ENCODE peak calls at places on chromosomes 5 and 9, in four cellular contexts. P is GM12878, A is IMR-90, H is K562. B is an unnamed sample.
A peak's percentile ranks its signal among the peaks of the same experiment; 100 is the strongest.

GRCh38 chr5:69000216-69000615 is 93.6 kb upstream of the SLC30A5 start:
- DNase-seq in H (no peak), P (no peak), A (no peak), B (no peak)

GRCh38 chr9:102237520-102237919 is 499.1 kb upstream of the GRIN3A start:
- DNase-seq in P (no peak), A (no peak), H (peak; percentile 11), B (no peak)

GRCh38 chr5:766666-767431 is 17.7 kb downstream of the ZDHHC11B start:
- DNase-seq in H (no peak), A (no peak), P (no peak), B (no peak)

GRCh38 chr9:6630502-6631206 is 14.9 kb downstream of the GLDC start:
- DNase-seq in H (no peak), A (no peak), P (peak; percentile 61), B (no peak)

GRCh38 chr5:142095035-142095434 is 13.5 kb upstream of the NDFIP1 start:
- DNase-seq in H (no peak), A (no peak), P (no peak), B (no peak)

GRCh38 chr5:119470105-119470763 is 17.9 kb downstream of the HSD17B4 start:
- DNase-seq in H (no peak), A (no peak), P (peak; percentile 50), B (no peak)

GRCh38 chr5:50853151-50853550 is 186.7 kb downstream of the PARP8 start:
- DNase-seq in P (peak; percentile 60), A (no peak), H (no peak), B (no peak)

GRCh38 chr9:122263699-122264349 is 816 bp downstream of the RBM18 start:
- DNase-seq in H (no peak), P (no peak), A (peak; percentile 13), B (peak; percentile 58)

GRCh38 chr5:179258001-179258921 is 87.0 kb downstream of the ADAMTS2 start:
- DNase-seq in A (no peak), H (no peak), P (no peak), B (no peak)

GRCh38 chr9:6008169-6008979 is 7.0 kb downstream of the RANBP6 start:
- DNase-seq in A (peak; percentile 99), H (peak; percentile 91), P (peak; percentile 88), B (peak; percentile 98)

GRCh38 chr5:63794296-63794695 is 167.9 kb downstream of the HTR1A start:
- DNase-seq in P (no peak), A (no peak), H (no peak), B (no peak)

GRCh38 chr5:142918959-142919635 is 148.9 kb downstream of the ARHGAP26 start:
- DNase-seq in A (no peak), H (no peak), P (no peak), B (no peak)

GRCh38 chr9:136182850-136183422 is 22.0 kb downstream of the LHX3 start:
- DNase-seq in P (no peak), A (no peak), H (no peak), B (no peak)

GRCh38 chr9:104694218-104694617 is at the start of gene OR13D1:
- DNase-seq in A (no peak), H (no peak), P (no peak), B (no peak)

GRCh38 chr9:70256123-70256551 is 2.6 kb upstream of the SMC5 start:
- DNase-seq in H (peak; percentile 55), P (no peak), A (peak; percentile 89), B (peak; percentile 39)

GRCh38 chr9:120109242-120109641 is 470.7 kb downstream of the CDK5RAP2 start:
- DNase-seq in H (peak; percentile 47), A (no peak), P (no peak), B (no peak)

GRCh38 chr5:172115541-172115982 is 72.5 kb downstream of the STK10 start:
- DNase-seq in P (no peak), H (no peak), A (no peak), B (no peak)

GRCh38 chr5:169448826-169449225 is 134.7 kb upstream of the SPDL1 start:
- DNase-seq in H (no peak), P (no peak), A (no peak), B (no peak)

GRCh38 chr5:120550358-120550757 is 86.3 kb downstream of the PRR16 start:
- DNase-seq in P (no peak), A (peak; percentile 32), H (no peak), B (no peak)

GRCh38 chr9:138082918-138083636 is 205.5 kb downstream of the CACNA1B start:
- DNase-seq in H (no peak), A (no peak), P (no peak), B (no peak)

DNA sequence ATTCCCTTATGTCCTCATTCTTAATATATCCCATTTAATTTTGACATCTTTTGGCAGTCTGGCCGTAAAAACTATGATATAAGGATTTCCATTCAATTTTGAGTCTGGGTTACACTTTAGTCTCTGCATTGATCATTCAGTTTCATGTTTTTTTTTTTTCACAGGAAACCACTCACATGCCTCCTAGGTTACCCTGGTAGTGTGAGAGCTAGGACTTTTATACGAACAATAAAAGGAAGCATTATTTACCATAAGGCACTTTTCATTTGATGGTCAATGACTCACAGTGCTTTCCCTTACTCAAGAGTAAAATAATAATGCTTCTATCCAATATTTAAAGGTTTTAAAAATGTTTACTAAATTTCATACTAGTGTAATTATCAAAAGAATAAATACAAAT is 16.4 kb upstream of the DMAC1 start:
- DNase-seq in H (no peak), P (no peak), A (no peak), B (peak; percentile 27)
- TF ChIP-seq FOS in H (no peak), P (no peak), A (no peak), B (no peak)

GRCh38 chr5:132233811-132234683 is 6.4 kb upstream of the P4HA2 start:
- DNase-seq in P (no peak), A (no peak), H (no peak), B (no peak)
- H2AFZ ChIP-seq in P (no peak overlapping the region), A (no peak overlapping the region), H (no peak overlapping the region), B (no peak overlapping the region)

DNA sequence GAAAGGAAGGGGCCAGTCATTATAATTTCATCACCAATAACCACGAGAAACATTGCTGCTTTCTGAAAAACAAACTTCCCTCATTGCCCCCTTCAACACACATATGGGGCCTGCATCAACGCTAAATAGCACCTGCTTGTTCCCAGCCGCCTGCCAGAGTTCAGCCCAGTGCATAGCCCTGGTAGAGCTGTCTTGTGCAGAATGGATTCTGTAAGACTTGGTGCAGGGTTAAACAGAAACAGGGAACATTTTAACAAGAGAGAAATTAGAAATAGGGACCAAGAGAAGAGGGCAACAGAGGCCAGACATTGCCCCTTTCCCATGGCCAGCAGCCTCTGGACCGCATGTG is 56.7 kb downstream of the UBE2QL1 start:
- DNase-seq in P (no peak), H (no peak), A (no peak), B (no peak)
- H3K4me1 ChIP-seq in P (no peaks in the 10 kb centered on the region), H (peaks cover 2% of the 10 kb centered on the region), A (no peaks in the 10 kb centered on the region), B (no peaks in the 10 kb centered on the region)

GRCh38 chr9:79166005-79166404 is 405.8 kb upstream of the TLE4 start:
- DNase-seq in P (no peak), A (peak; percentile 20), H (no peak), B (no peak)
- TF ChIP-seq FOS in P (no peak), A (no peak), H (no peak), B (no peak)

GRCh38 chr9:33082135-33082534 is 5.7 kb upstream of the SMU1 start:
- DNase-seq in P (no peak), A (no peak), H (no peak), B (peak; percentile 15)

GRCh38 chr9:33082538-33083326 is 6.3 kb upstream of the SMU1 start:
- DNase-seq in P (no peak), H (no peak), A (no peak), B (peak; percentile 91)

GRCh38 chr9:33076360-33077004 is at the start of gene SMU1:
- DNase-seq in A (peak; percentile 96), H (peak; percentile 94), P (peak; percentile 86), B (peak; percentile 99)

GRCh38 chr9:33081128-33081851 is 4.8 kb upstream of the SMU1 start:
- DNase-seq in P (peak; percentile 76), H (peak; percentile 79), A (peak; percentile 88), B (peak; percentile 95)

GRCh38 chr9:33080534-33080933 is 4.1 kb upstream of the SMU1 start:
- DNase-seq in H (no peak), A (no peak), P (no peak), B (no peak)
- H2AFZ ChIP-seq in H (peak overlapping the region; percentile 92), A (peak overlapping the region; percentile 70), P (no peak overlapping the region), B (no peak overlapping the region)

DNA sequence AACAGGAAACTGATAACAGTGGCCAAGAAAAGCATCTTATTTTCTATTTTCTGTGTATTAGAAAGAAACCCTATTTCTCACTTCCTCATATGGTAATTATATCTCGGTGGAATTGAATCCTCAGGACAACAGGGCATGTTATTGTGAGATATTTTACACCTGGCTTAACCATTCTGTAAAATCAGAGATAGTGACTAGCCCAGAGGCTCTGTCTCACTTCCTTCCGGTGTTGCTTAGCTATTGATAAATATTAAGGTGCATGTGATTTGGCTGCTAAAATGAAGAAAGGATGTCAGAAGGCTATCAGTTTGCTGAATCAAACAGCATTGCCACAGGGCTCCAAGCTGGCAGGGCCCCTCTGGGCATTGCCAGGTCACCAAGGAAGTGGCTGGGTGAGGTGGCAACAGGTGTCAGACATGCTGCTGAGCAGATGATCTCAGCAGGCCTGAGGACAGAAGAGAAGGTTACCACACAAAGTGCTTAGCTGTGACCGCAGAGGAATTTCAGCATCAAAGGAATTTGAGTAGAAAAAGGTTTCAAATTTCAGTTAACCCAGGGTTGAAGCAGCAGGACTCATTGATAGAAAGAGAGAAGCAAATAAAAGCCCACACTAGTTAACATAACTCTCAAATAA is 330.7 kb downstream of the PDE4D start:
- DNase-seq in H (no peak), P (peak; percentile 75), A (peak; percentile 33), B (peak; percentile 88)
- H3K4me1 ChIP-seq in H (no peaks in the 10 kb centered on the region), P (peaks cover 15% of the 10 kb centered on the region), A (no peaks in the 10 kb centered on the region), B (peaks cover 49% of the 10 kb centered on the region)

DNA sequence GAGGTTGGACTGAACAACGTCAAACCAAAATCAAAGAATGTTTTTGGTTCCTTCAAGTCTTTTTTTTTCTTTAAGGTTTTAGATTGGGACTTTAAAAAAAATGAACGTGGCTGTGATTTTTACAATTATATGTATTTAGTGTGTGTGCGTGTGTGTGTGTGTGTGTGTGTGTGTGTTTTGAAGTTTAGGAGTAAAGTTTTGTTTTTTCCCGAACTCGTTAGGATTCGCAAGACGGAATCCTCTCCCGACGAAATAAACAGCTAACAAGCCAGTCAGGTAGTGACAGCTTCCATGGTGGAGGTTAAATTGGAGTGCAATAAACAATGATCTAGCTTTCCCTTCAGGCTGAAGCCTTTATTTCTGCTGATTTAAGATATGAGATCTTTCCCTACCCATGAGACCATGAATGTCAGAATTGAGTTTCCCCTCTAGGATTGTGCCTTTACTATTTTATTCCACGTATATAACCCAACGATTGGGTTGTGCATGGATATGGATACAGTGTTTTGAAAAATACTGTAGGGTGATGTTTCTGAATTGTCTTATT is 1.2 kb downstream of the KIAA1958 start:
- DNase-seq in P (no peak), A (no peak), H (no peak), B (no peak)
- TF ChIP-seq FOS in P (no peak), A (no peak), H (no peak), B (no peak)

DNA sequence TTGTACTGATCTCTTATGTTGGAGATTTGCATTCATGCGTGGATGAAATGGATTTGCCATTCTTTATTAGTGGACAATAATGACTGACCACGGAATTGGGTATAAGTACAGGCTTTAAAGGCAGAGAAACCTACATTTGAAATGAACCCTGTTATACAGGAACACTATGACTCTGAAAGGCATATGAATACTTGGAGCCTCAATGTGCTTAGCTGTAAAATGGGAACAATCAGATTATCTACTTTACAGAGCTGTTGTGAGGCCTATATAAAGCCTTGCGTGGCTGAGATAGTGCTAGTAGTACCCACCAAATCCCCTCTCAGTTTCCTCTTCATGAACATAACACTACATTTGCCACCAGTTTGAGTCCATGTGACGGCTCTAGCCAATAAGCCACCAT is 18.9 kb upstream of the MGAT1 start:
- DNase-seq in P (no peak), A (no peak), H (no peak), B (no peak)
- H2AFZ ChIP-seq in P (no peak overlapping the region), A (no peak overlapping the region), H (no peak overlapping the region), B (no peak overlapping the region)

GRCh38 chr9:127543221-127543620 is 68.9 kb upstream of the STXBP1 start:
- DNase-seq in H (no peak), P (no peak), A (no peak), B (no peak)
- H3K4me1 ChIP-seq in H (peaks cover 59% of the 10 kb centered on the region), P (no peaks in the 10 kb centered on the region), A (peaks cover 67% of the 10 kb centered on the region), B (peaks cover 52% of the 10 kb centered on the region)

B was measured in endothelial cell of umbilical vein.